ENCODE peak calls at places on chromosome 21, in eight cellular contexts. M is choroid plexus epithelial cell, T is fibroblast of mammary gland, Z is GM23338, K is cardiac muscle cell, B is mammary epithelial cell, V is heart right ventricle, P is IMR-90. F is an unnamed sample.

GRCh38 chr21:15140321-15141019 is 75.7 kb upstream of the NRIP1 start:
- DNase-seq in P (no peak), K (peak), B (no peak), Z (no peak), V (peak), M (peak), T (no peak), F (no peak)

GRCh38 chr21:15751561-15751960 is 21.8 kb downstream of the USP25 start:
- DNase-seq in B (no peak), T (no peak), V (no peak), Z (no peak), K (no peak), P (no peak), M (no peak), F (no peak)

GRCh38 chr21:42677339-42678117 is 24.1 kb downstream of the PDE9A start:
- DNase-seq in B (peak), K (peak), V (peak), P (peak), Z (no peak), T (peak), M (peak), F (no peak)

GRCh38 chr21:32147041-32147440 is 131.8 kb downstream of the MIS18A start:
- DNase-seq in Z (no peak), T (no peak), B (no peak), K (no peak), M (no peak), P (no peak), V (no peak), F (no peak)

GRCh38 chr21:28393279-28393678 is 599.4 kb downstream of the LTN1 start:
- DNase-seq in M (no peak), V (no peak), Z (peak), B (peak), K (no peak), T (no peak), P (peak), F (peak)

GRCh38 chr21:26147535-26147934 is 23.0 kb downstream of the APP start:
- DNase-seq in K (no peak), V (no peak), Z (no peak), T (no peak), M (no peak), B (no peak), P (no peak), F (no peak)

GRCh38 chr21:16419188-16419874 is 689.5 kb downstream of the USP25 start:
- DNase-seq in V (peak), B (peak), Z (peak), P (peak), T (peak), M (peak), K (peak), F (no peak)

GRCh38 chr21:43585924-43586411 is 73.3 kb downstream of the HSF2BP start:
- DNase-seq in T (peak), P (peak), B (peak), Z (peak), M (peak), V (peak), K (peak), F (no peak)

GRCh38 chr21:43759651-43760050 is 16.5 kb downstream of the CSTB start:
- DNase-seq in M (no peak), K (no peak), B (no peak), V (no peak), T (no peak), Z (no peak), P (no peak), F (no peak)

GRCh38 chr21:27047331-27048314 is 80.7 kb upstream of the ADAMTS5 start:
- DNase-seq in K (no peak), V (no peak), P (peak), B (peak), T (peak), Z (no peak), M (peak), F (no peak)

GRCh38 chr21:15604424-15604823 is 125.4 kb upstream of the USP25 start:
- DNase-seq in T (peak), K (peak), V (no peak), B (peak), Z (peak), P (peak), M (peak), F (no peak)

GRCh38 chr21:16608209-16608830 is 878.5 kb downstream of the USP25 start:
- DNase-seq in K (no peak), Z (peak), P (no peak), M (peak), B (peak), T (peak), V (no peak), F (no peak)

GRCh38 chr21:39956586-39956985 is 89.3 kb downstream of the PCP4 start:
- DNase-seq in P (no peak), Z (peak), M (no peak), B (no peak), K (no peak), V (no peak), T (no peak), F (no peak)

GRCh38 chr21:39954570-39954969 is 87.3 kb downstream of the PCP4 start:
- DNase-seq in Z (peak), P (no peak), V (no peak), B (no peak), T (no peak), M (no peak), K (no peak), F (no peak)

GRCh38 chr21:39961251-39961650 is 94.0 kb downstream of the PCP4 start:
- DNase-seq in P (no peak), M (no peak), Z (no peak), K (no peak), B (peak), V (no peak), T (no peak), F (no peak)

GRCh38 chr21:39955326-39955725 is 88.1 kb downstream of the PCP4 start:
- DNase-seq in M (no peak), K (no peak), Z (no peak), B (no peak), P (no peak), V (no peak), T (no peak), F (no peak)

GRCh38 chr21:39958731-39959130 is 91.5 kb downstream of the PCP4 start:
- DNase-seq in K (no peak), V (no peak), B (no peak), P (no peak), T (no peak), M (no peak), Z (no peak), F (no peak)
- H3K4me3 ChIP-seq in K (no peak), V (no peak), B (no peak), P (no peak), T (no peak), M (no peak), Z (no peak), F (no peak)

GRCh38 chr21:45474323-45474950 is 67.8 kb downstream of the SLC19A1 start:
- DNase-seq in P (no peak), M (no peak), V (no peak), Z (no peak), T (no peak), K (no peak), B (no peak), F (no peak)

GRCh38 chr21:45471229-45472052 is 66.5 kb downstream of the COL18A1 start:
- DNase-seq in V (peak), Z (no peak), P (peak), T (peak), K (no peak), B (peak), M (peak), F (no peak)

GRCh38 chr21:45472445-45473365 is 67.7 kb downstream of the COL18A1 start:
- DNase-seq in M (no peak), Z (no peak), V (no peak), T (no peak), K (no peak), B (no peak), P (no peak), F (no peak)

GRCh38 chr21:45475004-45475685 is 67.1 kb downstream of the SLC19A1 start:
- DNase-seq in M (no peak), P (no peak), K (no peak), Z (no peak), T (no peak), B (no peak), V (no peak), F (no peak)

GRCh38 chr21:45473496-45474322 is 68.5 kb downstream of the SLC19A1 start:
- DNase-seq in T (no peak), M (peak), V (no peak), P (peak), B (no peak), Z (no peak), K (no peak), F (no peak)
- TF ChIP-seq CTCF in T (no peak), M (peak), V (no peak), P (no peak), B (no peak), Z (no peak), K (no peak), F (no peak)

GRCh38 chr21:18655927-18656326 is 252.3 kb upstream of the TMPRSS15 start:
- DNase-seq in V (no peak), P (no peak), K (no peak), T (no peak), B (no peak), M (no peak), Z (no peak), F (no peak)
- H3K4me3 ChIP-seq in V (no peak), P (no peak), K (no peak), T (no peak), B (no peak), M (no peak), Z (no peak), F (no peak)

DNA sequence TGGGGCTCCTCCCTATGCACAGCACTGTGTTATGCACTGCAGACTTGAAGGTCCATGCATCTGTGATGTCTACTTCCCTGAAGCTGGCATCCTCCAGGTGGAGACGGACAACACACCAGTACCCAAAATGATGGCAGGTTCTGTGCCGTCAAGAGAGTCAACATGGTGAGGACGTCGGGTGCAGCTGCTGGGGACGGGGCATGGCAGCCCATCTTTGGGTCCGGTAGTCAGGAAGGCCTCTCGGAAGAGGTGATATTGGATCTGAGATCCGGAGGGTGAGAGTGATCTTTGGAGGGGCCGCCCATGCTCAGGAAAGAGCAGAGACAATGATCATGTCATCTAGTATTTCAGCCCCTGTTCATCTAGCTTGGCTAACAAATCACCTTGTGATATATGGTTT is 104.1 kb downstream of the RIPK4 start:
- DNase-seq in M (no peak), K (no peak), T (no peak), Z (no peak), P (no peak), V (no peak), B (no peak), F (no peak)
- TF ChIP-seq CTCF in M (no peak), K (no peak), T (no peak), Z (no peak), P (no peak), V (no peak), B (no peak), F (no peak)

GRCh38 chr21:46065993-46066842 is 31.7 kb upstream of the COL6A2 start:
- DNase-seq in P (peak), M (peak), Z (no peak), V (no peak), K (no peak), T (no peak), B (no peak), F (no peak)
- H3K4me3 ChIP-seq in P (no peak), M (no peak), Z (no peak), V (no peak), K (no peak), T (no peak), B (no peak), F (no peak)

GRCh38 chr21:39258207-39258606 is 55.2 kb downstream of the BRWD1 start:
- DNase-seq in P (no peak), Z (no peak), M (no peak), T (no peak), V (no peak), K (no peak), B (no peak), F (no peak)
- TF ChIP-seq CTCF in P (no peak), Z (no peak), M (no peak), T (no peak), V (no peak), K (no peak), B (no peak), F (no peak)

GRCh38 chr21:17783003-17783402 is 36.2 kb downstream of the C21orf91 start:
- DNase-seq in P (no peak), B (no peak), V (no peak), K (no peak), T (no peak), Z (no peak), M (no peak), F (no peak)
- H3K4me3 ChIP-seq in P (no peak), B (no peak), V (no peak), K (no peak), T (no peak), Z (no peak), M (no peak), F (peak)

GRCh38 chr21:39727401-39728120 is 17.4 kb upstream of the IGSF5 start:
- DNase-seq in V (no peak), T (no peak), K (no peak), B (no peak), M (no peak), Z (no peak), P (no peak), F (no peak)

GRCh38 chr21:39724944-39725343 is 20.0 kb upstream of the IGSF5 start:
- DNase-seq in B (no peak), P (no peak), Z (no peak), T (no peak), V (no peak), K (no peak), M (no peak), F (no peak)

GRCh38 chr21:39721885-39722284 is 23.1 kb upstream of the IGSF5 start:
- DNase-seq in V (no peak), M (no peak), Z (no peak), P (no peak), B (no peak), K (no peak), T (no peak), F (no peak)

GRCh38 chr21:39728341-39728740 is 16.6 kb upstream of the IGSF5 start:
- DNase-seq in K (no peak), V (no peak), T (no peak), P (no peak), B (no peak), M (no peak), Z (no peak), F (no peak)

DNA sequence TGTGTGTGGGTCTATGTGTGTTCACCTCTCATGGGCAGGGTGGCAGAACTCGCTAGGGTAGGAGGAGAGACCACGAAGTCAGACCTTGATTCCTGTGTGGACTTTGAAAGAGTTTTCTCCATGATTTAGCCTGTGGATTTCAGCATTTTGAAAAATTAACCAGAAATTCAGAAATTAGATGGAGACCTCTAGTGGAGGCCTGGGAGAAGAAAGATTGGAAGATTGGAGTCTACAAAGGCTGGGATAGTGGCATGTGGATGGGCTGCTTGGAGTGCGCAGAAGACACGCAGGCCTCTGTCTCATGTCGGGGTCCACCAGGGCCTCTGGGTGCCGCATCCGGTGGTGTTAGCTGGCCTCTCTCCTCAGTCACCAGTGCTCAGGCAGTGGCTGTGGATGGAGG is 18.9 kb upstream of the IGSF5 start:
- DNase-seq in T (no peak), B (no peak), K (no peak), M (peak), V (no peak), P (no peak), Z (peak), F (no peak)
- TF ChIP-seq CTCF in T (no peak), B (no peak), K (no peak), M (peak), V (no peak), P (peak), Z (peak), F (no peak)

GRCh38 chr21:33685613-33686197 is 43.4 kb downstream of the ITSN1 start:
- DNase-seq in B (peak), P (peak), T (peak), Z (peak), M (peak), K (peak), V (no peak), F (no peak)
- H3K4me3 ChIP-seq in B (no peak), P (no peak), T (no peak), Z (peak), M (no peak), K (peak), V (no peak), F (no peak)